ENCODE peak calls at places on chromosomes 16 and 17, in four cellular contexts. One of them, this sample, is unnamed.

GRCh38 chr17:10633738-10634379 is 23.2 kb downstream of the MYH3 start:
- DNase-seq in colonic mucosa: no peak
- DNase-seq in skeletal muscle cell: no peak
- DNase-seq in HFF-Myc: no peak
- DNase-seq in this sample: no peak

GRCh38 chr16:12583237-12583897 is 220.3 kb downstream of the CPPED1 start:
- DNase-seq in colonic mucosa: no peak
- DNase-seq in skeletal muscle cell: no peak
- DNase-seq in HFF-Myc: no peak
- DNase-seq in this sample: no peak

GRCh38 chr17:13029340-13029739 is 11.5 kb upstream of the ELAC2 start:
- DNase-seq in colonic mucosa: no peak
- DNase-seq in skeletal muscle cell: no peak
- DNase-seq in HFF-Myc: no peak
- DNase-seq in this sample: no peak

GRCh38 chr16:85990861-85991301 is 91.9 kb downstream of the IRF8 start:
- DNase-seq in colonic mucosa: no peak
- DNase-seq in skeletal muscle cell: no peak
- DNase-seq in HFF-Myc: no peak
- DNase-seq in this sample: no peak

GRCh38 chr17:67784364-67785121 is 40.8 kb upstream of the BPTF start:
- DNase-seq in HFF-Myc: no peak
- DNase-seq in skeletal muscle cell: no peak
- DNase-seq in colonic mucosa: no peak
- DNase-seq in this sample: no peak

GRCh38 chr17:32909787-32910369 is 18.1 kb upstream of the TMEM98 start:
- DNase-seq in skeletal muscle cell: peak
- DNase-seq in colonic mucosa: peak
- DNase-seq in HFF-Myc: peak
- DNase-seq in this sample: peak

GRCh38 chr17:83203472-83204221 is 124.2 kb downstream of the METRNL start:
- DNase-seq in skeletal muscle cell: no peak
- DNase-seq in HFF-Myc: no peak
- DNase-seq in colonic mucosa: peak
- DNase-seq in this sample: no peak

GRCh38 chr17:40313660-40314556 is 4.9 kb downstream of the RARA start:
- DNase-seq in skeletal muscle cell: peak
- DNase-seq in HFF-Myc: no peak
- DNase-seq in colonic mucosa: no peak
- DNase-seq in this sample: no peak

GRCh38 chr17:441155-441950 is 88.7 kb upstream of the RPH3AL start:
- DNase-seq in skeletal muscle cell: no peak
- DNase-seq in HFF-Myc: no peak
- DNase-seq in colonic mucosa: no peak
- DNase-seq in this sample: no peak

GRCh38 chr17:65535777-65536572 is 25.5 kb downstream of the AXIN2 start:
- DNase-seq in skeletal muscle cell: no peak
- DNase-seq in HFF-Myc: no peak
- DNase-seq in colonic mucosa: no peak
- DNase-seq in this sample: no peak

GRCh38 chr17:45260204-45260783 is 1.6 kb downstream of the SPATA32 start:
- DNase-seq in HFF-Myc: no peak
- DNase-seq in colonic mucosa: no peak
- DNase-seq in skeletal muscle cell: no peak
- DNase-seq in this sample: no peak

GRCh38 chr16:27350006-27350405 is 36.2 kb downstream of the IL4R start:
- DNase-seq in HFF-Myc: no peak
- DNase-seq in colonic mucosa: no peak
- DNase-seq in skeletal muscle cell: no peak
- DNase-seq in this sample: no peak

GRCh38 chr17:82914375-82914774 is 74.6 kb upstream of the ZNF750 start:
- DNase-seq in HFF-Myc: no peak
- DNase-seq in colonic mucosa: no peak
- DNase-seq in skeletal muscle cell: no peak
- DNase-seq in this sample: no peak

GRCh38 chr16:1899641-1900451 is 18.4 kb downstream of the HS3ST6 start:
- DNase-seq in skeletal muscle cell: no peak
- DNase-seq in colonic mucosa: peak
- DNase-seq in HFF-Myc: no peak
- DNase-seq in this sample: no peak

GRCh38 chr16:66378739-66379570 is 12.5 kb downstream of the CDH5 start:
- DNase-seq in colonic mucosa: no peak
- DNase-seq in HFF-Myc: no peak
- DNase-seq in skeletal muscle cell: no peak
- DNase-seq in this sample: no peak

GRCh38 chr17:41695954-41696720 is 7.5 kb downstream of the EIF1 start:
- DNase-seq in HFF-Myc: no peak
- DNase-seq in colonic mucosa: peak
- DNase-seq in skeletal muscle cell: peak
- DNase-seq in this sample: no peak

GRCh38 chr17:78128616-78129384 is at the start of gene TMC6:
- DNase-seq in colonic mucosa: peak
- DNase-seq in HFF-Myc: no peak
- DNase-seq in skeletal muscle cell: no peak
- DNase-seq in this sample: no peak

GRCh38 chr17:66737524-66737923 is 97.4 kb upstream of the CACNG5 start:
- DNase-seq in HFF-Myc: no peak
- DNase-seq in colonic mucosa: no peak
- DNase-seq in skeletal muscle cell: no peak
- DNase-seq in this sample: peak

GRCh38 chr16:27305342-27305741 is 8.4 kb upstream of the IL4R start:
- DNase-seq in colonic mucosa: no peak
- DNase-seq in skeletal muscle cell: no peak
- DNase-seq in HFF-Myc: no peak
- DNase-seq in this sample: no peak

GRCh38 chr16:31411024-31411845 is 16.9 kb downstream of the COX6A2 start:
- DNase-seq in skeletal muscle cell: no peak
- DNase-seq in HFF-Myc: no peak
- DNase-seq in colonic mucosa: no peak
- DNase-seq in this sample: no peak

GRCh38 chr17:41521574-41522261 is 3.0 kb upstream of the KRT15 start:
- DNase-seq in skeletal muscle cell: peak
- DNase-seq in HFF-Myc: no peak
- DNase-seq in colonic mucosa: peak
- DNase-seq in this sample: no peak

GRCh38 chr17:82157046-82158035 is 55.3 kb downstream of the CCDC57 start:
- DNase-seq in colonic mucosa: no peak
- DNase-seq in skeletal muscle cell: no peak
- DNase-seq in HFF-Myc: no peak
- DNase-seq in this sample: no peak

GRCh38 chr17:45873728-45874127 is 20.6 kb upstream of the MAPT start:
- DNase-seq in skeletal muscle cell: no peak
- DNase-seq in colonic mucosa: no peak
- DNase-seq in HFF-Myc: no peak
- DNase-seq in this sample: no peak

GRCh38 chr17:44086364-44087311 is 16.1 kb downstream of the G6PC3 start:
- DNase-seq in HFF-Myc: peak
- DNase-seq in colonic mucosa: no peak
- DNase-seq in skeletal muscle cell: peak
- DNase-seq in this sample: peak

GRCh38 chr17:40561871-40562611 is 3.2 kb downstream of the CCR7 start:
- DNase-seq in HFF-Myc: no peak
- DNase-seq in colonic mucosa: no peak
- DNase-seq in skeletal muscle cell: no peak
- DNase-seq in this sample: no peak

This sample was measured in BJ.